ENCODE peak calls at places on chromosome 5, in four cellular contexts. I is effector CD4-positive, alpha-beta T cell; J is GF-D8; X is central memory CD8-positive, alpha-beta T cell. G is an unnamed sample.

GRCh38 chr5:98935206-98935605 is 6.4 kb upstream of the CHD1 start:
- DNase-seq in X (no peak), I (no peak), J (no peak), G (no peak)

GRCh38 chr5:26192496-26192895 is 845.9 kb downstream of the CDH9 start:
- DNase-seq in X (no peak), I (no peak), J (no peak), G (no peak)

GRCh38 chr5:7852542-7852941 is 1.6 kb upstream of the CFAP90 start:
- DNase-seq in J (no peak), X (no peak), I (no peak), G (no peak)

GRCh38 chr5:17379188-17379951 is 118.7 kb upstream of the TAF11L2 start:
- DNase-seq in X (no peak), J (no peak), I (no peak), G (no peak)

GRCh38 chr5:169027456-169028118 is 273.4 kb downstream of the SLIT3 start:
- DNase-seq in I (no peak), J (no peak), X (no peak), G (no peak)

GRCh38 chr5:136073714-136074113 is 44.9 kb downstream of the TGFBI start:
- DNase-seq in J (no peak), X (no peak), I (no peak), G (no peak)

GRCh38 chr5:157020508-157021213 is 38.3 kb downstream of the HAVCR1 start:
- DNase-seq in I (no peak), X (no peak), J (no peak), G (no peak)

GRCh38 chr5:172879434-172879828 is 45.4 kb downstream of the ERGIC1 start:
- DNase-seq in X (no peak), J (no peak), I (no peak), G (no peak)

GRCh38 chr5:159467666-159468065 is 137.4 kb upstream of the IL12B start:
- DNase-seq in X (no peak), I (no peak), J (no peak), G (no peak)

GRCh38 chr5:74209566-74209965 is 431.0 kb downstream of the ENC1 start:
- DNase-seq in X (no peak), J (no peak), I (no peak), G (no peak)

GRCh38 chr5:38403407-38403806 is 145.0 kb downstream of the EGFLAM start:
- DNase-seq in I (no peak), X (no peak), J (no peak), G (no peak)

GRCh38 chr5:53430618-53431252 is 49.7 kb upstream of the FST start:
- DNase-seq in J (no peak), X (no peak), I (no peak), G (no peak)

G was measured in T follicular helper cell.